ENCODE peak calls at places on chromosome 21, in four cellular contexts. One of them, this sample, is unnamed.

GRCh38 chr21:15430577-15430976 is 299.2 kb upstream of the USP25 start:
- DNase-seq in heart left ventricle: no peak
- DNase-seq in NB4: no peak
- DNase-seq in brain microvascular endothelial cell: no peak
- DNase-seq in this sample: no peak

GRCh38 chr21:34874689-34875513 is 174.2 kb downstream of the RUNX1 start:
- DNase-seq in NB4: no peak
- DNase-seq in brain microvascular endothelial cell: no peak
- DNase-seq in heart left ventricle: no peak
- DNase-seq in this sample: no peak

GRCh38 chr21:37061926-37062591 is 10.8 kb downstream of the PIGP start:
- DNase-seq in brain microvascular endothelial cell: peak; percentile 67
- DNase-seq in heart left ventricle: no peak
- DNase-seq in NB4: peak; percentile 20
- DNase-seq in this sample: peak; percentile 91

GRCh38 chr21:25878334-25878733 is 143.6 kb downstream of the GABPA start:
- DNase-seq in brain microvascular endothelial cell: peak; percentile 61
- DNase-seq in NB4: no peak
- DNase-seq in heart left ventricle: no peak
- DNase-seq in this sample: no peak

GRCh38 chr21:26127073-26127814 is 43.3 kb downstream of the APP start:
- DNase-seq in NB4: no peak
- DNase-seq in brain microvascular endothelial cell: no peak
- DNase-seq in heart left ventricle: no peak
- DNase-seq in this sample: no peak

GRCh38 chr21:38958940-38959685 is 153.4 kb downstream of the ETS2 start:
- DNase-seq in NB4: peak; percentile 67
- DNase-seq in brain microvascular endothelial cell: peak; percentile 32
- DNase-seq in heart left ventricle: no peak
- DNase-seq in this sample: peak; percentile 56

GRCh38 chr21:27572681-27573080 is 605.8 kb upstream of the ADAMTS5 start:
- DNase-seq in brain microvascular endothelial cell: peak; percentile 55
- DNase-seq in heart left ventricle: no peak
- DNase-seq in NB4: no peak
- DNase-seq in this sample: peak; percentile 86

GRCh38 chr21:38504056-38504455 is 5.8 kb upstream of the ERG start:
- DNase-seq in NB4: no peak
- DNase-seq in heart left ventricle: no peak
- DNase-seq in brain microvascular endothelial cell: no peak
- DNase-seq in this sample: no peak

GRCh38 chr21:27077501-27077900 is 110.6 kb upstream of the ADAMTS5 start:
- DNase-seq in heart left ventricle: no peak
- DNase-seq in NB4: no peak
- DNase-seq in brain microvascular endothelial cell: no peak
- DNase-seq in this sample: no peak

GRCh38 chr21:25400427-25400826 is 206.9 kb downstream of the MRPL39 start:
- DNase-seq in NB4: no peak
- DNase-seq in heart left ventricle: no peak
- DNase-seq in brain microvascular endothelial cell: no peak
- DNase-seq in this sample: no peak

GRCh38 chr21:15001773-15002647 is 62.8 kb downstream of the NRIP1 start:
- DNase-seq in heart left ventricle: no peak
- DNase-seq in brain microvascular endothelial cell: no peak
- DNase-seq in NB4: no peak
- DNase-seq in this sample: no peak

GRCh38 chr21:25911730-25912401 is 177.1 kb downstream of the GABPA start:
- DNase-seq in heart left ventricle: no peak
- DNase-seq in brain microvascular endothelial cell: no peak
- DNase-seq in NB4: no peak
- DNase-seq in this sample: no peak

GRCh38 chr21:33855190-33855589 is 60.4 kb downstream of the ATP5PO start:
- DNase-seq in brain microvascular endothelial cell: no peak
- DNase-seq in NB4: peak; percentile 28
- DNase-seq in heart left ventricle: peak; percentile 10
- DNase-seq in this sample: no peak

GRCh38 chr21:24045775-24046215 is 1561.5 kb downstream of the MRPL39 start:
- DNase-seq in NB4: peak; percentile 60
- DNase-seq in brain microvascular endothelial cell: peak; percentile 99
- DNase-seq in heart left ventricle: peak; percentile 73
- DNase-seq in this sample: peak; percentile 97

DNA sequence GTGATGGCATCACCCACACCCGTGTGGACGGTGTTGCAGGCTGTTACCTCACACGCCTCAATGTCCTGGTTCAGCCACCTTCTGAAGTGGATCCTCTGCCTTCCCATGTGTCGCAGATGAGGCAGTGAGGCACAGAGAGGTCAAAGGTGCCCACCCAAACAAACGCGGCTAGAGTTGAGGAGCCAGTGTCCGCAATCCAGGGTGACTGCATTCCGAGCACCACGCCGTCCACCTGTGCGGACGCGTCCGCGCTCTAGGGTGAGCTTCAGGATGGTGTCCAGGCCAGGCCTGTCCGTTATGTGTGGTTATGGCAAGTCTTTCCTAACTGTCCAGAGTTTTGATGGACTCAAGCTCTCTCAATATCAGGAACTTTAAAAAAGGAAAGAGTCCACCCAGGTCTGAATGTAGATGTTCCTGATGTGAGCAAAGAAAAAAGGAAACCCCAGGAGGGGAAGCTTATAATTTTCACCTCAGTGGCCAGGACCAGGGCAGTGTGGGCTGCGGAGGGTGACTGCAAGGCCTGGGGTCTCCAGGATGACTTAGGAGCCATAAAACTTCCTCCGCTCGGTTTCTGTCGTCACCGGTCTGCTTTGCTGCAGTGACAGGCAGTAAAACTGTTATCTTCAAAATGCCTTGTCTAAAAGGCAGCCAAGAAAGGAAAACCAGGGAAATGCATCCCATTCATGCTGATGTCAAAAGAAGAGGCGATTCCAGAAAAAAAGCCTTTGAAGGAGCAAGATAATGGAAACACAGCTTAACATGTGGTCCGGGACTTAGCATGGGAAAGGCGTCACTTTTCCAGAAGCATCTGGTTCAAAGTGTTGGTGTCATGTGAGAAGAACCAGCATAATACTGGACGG is 41.8 kb downstream of the COL6A1 start:
- DNase-seq in NB4: no peak
- DNase-seq in heart left ventricle: no peak
- DNase-seq in brain microvascular endothelial cell: no peak
- DNase-seq in this sample: no peak
- H3K4me3 ChIP-seq in NB4: no peak overlapping the region
- H3K4me3 ChIP-seq in heart left ventricle: no peak overlapping the region
- H3K4me3 ChIP-seq in brain microvascular endothelial cell: no peak overlapping the region
- H3K4me3 ChIP-seq in this sample: no peak overlapping the region

DNA sequence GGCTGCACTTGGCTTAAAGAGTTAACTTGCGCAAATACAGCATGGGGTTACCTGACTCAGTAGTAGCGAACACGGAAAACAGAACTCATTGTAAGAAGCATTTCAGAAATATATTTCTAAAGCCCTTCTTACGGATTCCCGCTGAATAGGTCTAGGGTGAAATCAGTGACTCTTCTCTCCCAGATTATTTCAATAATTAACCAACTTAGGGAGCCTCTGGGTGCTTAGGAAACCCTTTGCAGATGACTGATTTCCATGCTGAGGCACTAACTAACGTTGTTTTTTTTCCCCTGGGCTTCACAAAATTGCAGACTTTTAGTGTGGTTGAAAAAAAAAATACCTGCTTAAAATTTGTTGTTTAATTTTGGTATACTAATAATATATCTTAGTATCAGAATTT is 40.3 kb downstream of the BTG3 start:
- DNase-seq in NB4: no peak
- DNase-seq in brain microvascular endothelial cell: no peak
- DNase-seq in heart left ventricle: no peak
- DNase-seq in this sample: no peak
- TF ChIP-seq CTCF in NB4: no peak
- TF ChIP-seq CTCF in brain microvascular endothelial cell: no peak
- TF ChIP-seq CTCF in heart left ventricle: no peak
- TF ChIP-seq CTCF in this sample: no peak

GRCh38 chr21:42117229-42118048 is 46.3 kb downstream of the UMODL1 start:
- DNase-seq in NB4: peak; percentile 78
- DNase-seq in brain microvascular endothelial cell: peak; percentile 79
- DNase-seq in heart left ventricle: peak; percentile 79
- DNase-seq in this sample: peak; percentile 77
- H3K4me3 ChIP-seq in NB4: no peak overlapping the region
- H3K4me3 ChIP-seq in brain microvascular endothelial cell: peak overlapping the region; percentile 38
- H3K4me3 ChIP-seq in heart left ventricle: no peak overlapping the region
- H3K4me3 ChIP-seq in this sample: peak overlapping the region; percentile 8

GRCh38 chr21:41374177-41374712 is 12.4 kb downstream of the MX2 start:
- DNase-seq in brain microvascular endothelial cell: no peak
- DNase-seq in NB4: no peak
- DNase-seq in heart left ventricle: peak; percentile 34
- DNase-seq in this sample: no peak
- TF ChIP-seq CTCF in brain microvascular endothelial cell: no peak
- TF ChIP-seq CTCF in NB4: no peak
- TF ChIP-seq CTCF in heart left ventricle: no peak
- TF ChIP-seq CTCF in this sample: no peak

GRCh38 chr21:44656868-44657267 is 864 bp upstream of the KRTAP12-3 start:
- DNase-seq in brain microvascular endothelial cell: no peak
- DNase-seq in NB4: no peak
- DNase-seq in heart left ventricle: no peak
- DNase-seq in this sample: no peak

GRCh38 chr21:44658511-44658910 is 779 bp downstream of the KRTAP12-3 start:
- DNase-seq in NB4: peak; percentile 48
- DNase-seq in heart left ventricle: no peak
- DNase-seq in brain microvascular endothelial cell: no peak
- DNase-seq in this sample: no peak

GRCh38 chr21:44658913-44659595 is 1.3 kb downstream of the KRTAP12-3 start:
- DNase-seq in brain microvascular endothelial cell: no peak
- DNase-seq in NB4: peak; percentile 69
- DNase-seq in heart left ventricle: no peak
- DNase-seq in this sample: no peak

GRCh38 chr21:44654576-44654950 is at the start of gene KRTAP12-4:
- DNase-seq in brain microvascular endothelial cell: no peak
- DNase-seq in NB4: no peak
- DNase-seq in heart left ventricle: no peak
- DNase-seq in this sample: no peak

DNA sequence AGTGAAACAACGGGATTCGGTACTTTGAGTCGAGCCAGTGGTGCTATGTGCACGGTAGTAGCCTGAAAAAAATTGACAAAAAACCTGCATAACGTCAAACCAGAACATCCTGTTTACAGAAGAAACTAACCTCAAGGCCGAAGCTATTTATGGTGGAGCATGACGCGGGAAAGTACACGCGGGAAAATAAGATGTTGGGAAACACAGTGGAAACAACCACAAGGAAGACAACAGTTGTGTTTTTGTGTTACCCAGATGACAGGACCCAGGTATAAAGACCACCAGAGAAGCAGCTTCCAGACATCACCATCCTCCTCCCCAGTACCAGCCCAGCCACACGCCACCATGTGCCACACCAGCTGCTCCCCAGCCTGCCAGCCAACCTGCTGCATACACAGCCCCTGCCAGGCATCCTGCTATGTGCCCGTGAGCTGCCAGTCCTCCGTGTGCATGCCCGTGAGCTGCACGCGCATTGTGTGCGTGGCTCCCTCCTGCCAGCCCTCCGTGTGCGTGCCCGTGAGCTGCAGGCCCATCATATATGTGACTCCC is at the start of gene KRTAP12-3:
- DNase-seq in brain microvascular endothelial cell: no peak
- DNase-seq in heart left ventricle: peak; percentile 54
- DNase-seq in NB4: no peak
- DNase-seq in this sample: no peak
- H3K4me3 ChIP-seq in brain microvascular endothelial cell: no peak within 1 kb of the TSS
- H3K4me3 ChIP-seq in heart left ventricle: no peak within 1 kb of the TSS
- H3K4me3 ChIP-seq in NB4: no peak within 1 kb of the TSS
- H3K4me3 ChIP-seq in this sample: no peak within 1 kb of the TSS

GRCh38 chr21:31140025-31140424 is 101.7 kb upstream of the KRTAP19-8 start:
- DNase-seq in brain microvascular endothelial cell: no peak
- DNase-seq in NB4: no peak
- DNase-seq in heart left ventricle: no peak
- DNase-seq in this sample: no peak

GRCh38 chr21:31141389-31142021 is 103.2 kb upstream of the KRTAP19-8 start:
- DNase-seq in NB4: no peak
- DNase-seq in brain microvascular endothelial cell: no peak
- DNase-seq in heart left ventricle: no peak
- DNase-seq in this sample: no peak

GRCh38 chr21:31143021-31143420 is 104.7 kb upstream of the KRTAP19-8 start:
- DNase-seq in brain microvascular endothelial cell: no peak
- DNase-seq in heart left ventricle: no peak
- DNase-seq in NB4: no peak
- DNase-seq in this sample: no peak

GRCh38 chr21:31145271-31145801 is 107.1 kb upstream of the KRTAP19-8 start:
- DNase-seq in NB4: no peak
- DNase-seq in brain microvascular endothelial cell: no peak
- DNase-seq in heart left ventricle: no peak
- DNase-seq in this sample: no peak

DNA sequence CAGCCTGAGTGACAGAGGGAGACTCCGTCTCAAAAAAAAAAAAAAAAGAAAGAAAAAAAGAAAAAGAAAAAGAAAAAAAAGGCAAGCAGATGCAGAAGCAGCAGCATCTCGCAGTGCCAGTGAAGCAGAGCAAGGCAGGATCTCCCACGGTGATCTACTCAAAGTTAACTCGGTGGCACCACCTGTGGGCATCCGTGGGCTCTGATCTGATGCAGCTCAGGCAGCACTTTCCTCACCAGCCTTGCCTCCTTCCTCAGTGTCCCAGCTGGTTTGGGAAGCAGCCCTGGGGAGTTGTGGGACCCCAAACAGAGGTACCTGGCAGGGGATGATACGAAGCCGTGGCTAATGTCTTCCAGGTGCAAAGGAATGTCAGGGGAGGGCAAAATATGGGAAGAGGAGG is 104.3 kb upstream of the KRTAP19-8 start:
- DNase-seq in brain microvascular endothelial cell: no peak
- DNase-seq in heart left ventricle: no peak
- DNase-seq in NB4: peak; percentile 32
- DNase-seq in this sample: no peak
- TF ChIP-seq CTCF in brain microvascular endothelial cell: peak; percentile 22
- TF ChIP-seq CTCF in heart left ventricle: no peak
- TF ChIP-seq CTCF in NB4: peak; percentile 27
- TF ChIP-seq CTCF in this sample: no peak

This sample was measured in astrocyte of the spinal cord.